ENCODE peak calls at places on chromosomes 3 and 15, in ten cellular contexts. L, Y, B, G, N, I, K, V, H and J are unnamed samples. For H3K4me1, the result is how much of the 10 kb centered on the place peaks cover.

GRCh38 chr3:177875786-177876476 is 660.3 kb upstream of the KCNMB2 start:
- DNase-seq in L (no peak), Y (no peak), B (no peak), G (peak), N (no peak), I (no peak), K (no peak), V (no peak), H (no peak), J (no peak)

GRCh38 chr3:45712434-45713110 is 23.4 kb downstream of the SACM1L start:
- DNase-seq in L (no peak), Y (no peak), B (no peak), G (peak), N (no peak), I (no peak), K (no peak), V (no peak), H (no peak), J (no peak)

GRCh38 chr15:40388941-40389823 is 6.7 kb downstream of the KNSTRN start:
- DNase-seq in L (no peak), Y (no peak), B (no peak), G (no peak), N (no peak), I (no peak), K (no peak), V (no peak), H (no peak), J (no peak)

GRCh38 chr3:96354742-96355141 is 459.7 kb upstream of the EPHA6 start:
- DNase-seq in L (no peak), Y (no peak), B (peak), G (no peak), N (no peak), I (no peak), K (no peak), V (peak), H (no peak), J (no peak)

GRCh38 chr3:175005193-175005592 is 146.1 kb downstream of the NAALADL2 start:
- DNase-seq in L (no peak), Y (no peak), B (no peak), G (no peak), N (no peak), I (no peak), K (no peak), V (no peak), H (no peak), J (no peak)

GRCh38 chr3:16103472-16103871 is 71.0 kb upstream of the GALNT15 start:
- DNase-seq in L (no peak), Y (no peak), B (no peak), G (no peak), N (no peak), I (no peak), K (no peak), V (no peak), H (no peak), J (no peak)

GRCh38 chr15:27448234-27448633 is 477.3 kb downstream of the GABRG3 start:
- DNase-seq in L (no peak), Y (no peak), B (no peak), G (no peak), N (no peak), I (no peak), K (no peak), V (no peak), H (no peak), J (no peak)

GRCh38 chr3:55813268-55814097 is 326.4 kb upstream of the WNT5A start:
- DNase-seq in L (no peak), Y (no peak), B (no peak), G (no peak), N (no peak), I (no peak), K (no peak), V (no peak), H (no peak), J (no peak)

GRCh38 chr3:189158034-189158433 is 13.7 kb upstream of the TPRG1 start:
- DNase-seq in L (no peak), Y (no peak), B (no peak), G (no peak), N (no peak), I (no peak), K (no peak), V (no peak), H (no peak), J (no peak)

GRCh38 chr3:150763841-150764483 is 993 bp upstream of the SIAH2 start:
- DNase-seq in L (peak), Y (peak), B (peak), G (peak), N (peak), I (peak), K (peak), V (no peak), H (peak), J (no peak)

GRCh38 chr3:8444883-8445282 is 56.7 kb upstream of the LMCD1 start:
- DNase-seq in L (no peak), Y (no peak), B (no peak), G (no peak), N (no peak), I (no peak), K (no peak), V (no peak), H (no peak), J (no peak)
- H3K4me1 ChIP-seq in L (under half), Y (under half), B (half or more), G (under half), N (under half), I (under half), K (under half), V (under half), H (under half), J (under half)

DNA sequence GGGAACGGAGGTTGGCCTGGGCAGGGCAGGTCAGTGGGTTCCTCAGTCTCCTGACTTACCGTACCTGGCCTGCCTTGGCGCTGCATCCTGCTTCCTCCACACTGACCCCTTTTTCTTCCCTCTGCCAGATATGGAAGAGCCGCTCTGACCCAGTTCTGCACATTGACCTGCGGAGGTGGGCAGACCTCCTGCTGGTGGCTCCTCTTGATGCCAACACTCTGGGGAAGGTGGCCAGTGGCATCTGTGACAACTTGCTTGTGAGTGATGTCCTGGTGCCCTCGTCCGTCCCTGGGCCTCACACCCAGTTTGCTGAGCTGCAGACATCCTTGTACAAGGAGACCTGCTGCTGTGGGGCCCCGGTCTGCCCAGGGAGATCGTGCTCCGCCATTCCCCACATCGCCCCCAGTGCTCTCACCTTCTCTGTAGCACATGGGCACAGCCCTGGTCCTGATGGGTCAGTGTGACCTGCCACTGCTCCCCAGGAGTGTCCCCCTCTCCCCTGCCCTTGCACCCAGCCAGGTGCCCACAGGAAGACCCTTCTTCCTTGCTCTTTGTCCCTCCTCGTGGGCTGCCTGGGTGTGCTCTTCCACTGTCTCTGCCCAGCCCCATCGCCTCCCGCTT is 21.0 kb downstream of the PPCDC start:
- DNase-seq in L (no peak), Y (no peak), B (no peak), G (no peak), N (no peak), I (no peak), K (no peak), V (no peak), H (no peak), J (no peak)
- H3K4me1 ChIP-seq in L (under half), Y (half or more), B (under half), G (under half), N (under half), I (under half), K (under half), V (under half), H (half or more), J (under half)

GRCh38 chr3:171132873-171133272 is 106.4 kb upstream of the SLC2A2 start:
- DNase-seq in L (no peak), Y (no peak), B (peak), G (no peak), N (no peak), I (no peak), K (no peak), V (no peak), H (no peak), J (no peak)
- H3K4me1 ChIP-seq in L (under half), Y (under half), B (under half), G (under half), N (under half), I (under half), K (under half), V (under half), H (under half), J (under half)

DNA sequence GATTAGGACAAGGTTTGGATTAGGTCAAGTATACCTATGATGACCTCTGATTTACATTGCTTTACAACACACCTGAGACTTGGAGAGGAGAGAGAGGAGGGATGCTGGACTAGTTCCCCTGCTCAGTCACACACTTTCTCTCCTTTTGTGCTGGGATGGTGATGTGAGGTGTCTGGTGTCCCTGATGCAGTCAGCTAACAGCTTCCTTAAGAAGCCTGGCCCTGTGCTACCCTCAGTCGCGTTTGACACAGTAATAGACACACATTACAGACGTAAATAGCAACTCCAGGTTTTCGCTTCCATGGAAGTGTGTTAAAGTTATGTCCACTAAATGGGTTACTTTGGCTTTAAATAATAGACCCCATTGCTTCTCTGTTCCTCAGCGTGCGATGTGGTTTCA is 58.9 kb downstream of the RARB start:
- DNase-seq in L (no peak), Y (no peak), B (no peak), G (no peak), N (no peak), I (no peak), K (no peak), V (no peak), H (no peak), J (no peak)
- H3K4me1 ChIP-seq in L (under half), Y (under half), B (under half), G (under half), N (under half), I (under half), K (under half), V (under half), H (under half), J (under half)

DNA sequence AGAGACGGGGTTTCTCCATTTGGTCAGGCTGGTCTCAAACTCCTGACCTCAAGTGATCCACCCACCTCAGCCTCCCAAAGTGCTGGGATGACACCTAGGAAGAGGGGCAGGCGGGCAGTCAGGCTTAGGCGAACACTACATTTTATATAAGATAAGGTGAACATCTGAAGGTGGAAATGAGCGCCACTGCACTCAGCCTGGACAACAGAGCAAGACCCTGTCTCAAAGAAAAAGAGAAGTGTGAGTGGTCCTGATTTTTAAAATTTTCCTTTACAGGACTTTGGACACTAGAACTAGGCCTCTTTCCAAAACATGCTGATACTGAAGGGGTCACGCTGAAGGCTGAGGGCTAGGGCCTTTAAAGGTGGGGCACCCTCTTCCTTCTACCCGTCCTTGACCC is 48.0 kb downstream of the ZDHHC19 start:
- DNase-seq in L (no peak), Y (no peak), B (no peak), G (no peak), N (no peak), I (no peak), K (no peak), V (no peak), H (no peak), J (no peak)
- H3K4me1 ChIP-seq in L (under half), Y (under half), B (under half), G (under half), N (under half), I (under half), K (under half), V (under half), H (under half), J (under half)

GRCh38 chr15:63503739-63504246 is 600 bp upstream of the USP3 start:
- DNase-seq in L (peak), Y (peak), B (peak), G (peak), N (peak), I (peak), K (peak), V (peak), H (peak), J (no peak)

GRCh38 chr15:63504979-63505841 is 817 bp downstream of the USP3 start:
- DNase-seq in L (peak), Y (peak), B (peak), G (peak), N (peak), I (peak), K (peak), V (peak), H (peak), J (no peak)

GRCh38 chr15:63504247-63504978 is at the start of gene USP3:
- DNase-seq in L (peak), Y (peak), B (peak), G (peak), N (peak), I (peak), K (peak), V (peak), H (peak), J (peak)

GRCh38 chr15:63506537-63507035 is 2.2 kb downstream of the USP3 start:
- DNase-seq in L (no peak), Y (no peak), B (peak), G (no peak), N (no peak), I (no peak), K (no peak), V (peak), H (no peak), J (no peak)

DNA sequence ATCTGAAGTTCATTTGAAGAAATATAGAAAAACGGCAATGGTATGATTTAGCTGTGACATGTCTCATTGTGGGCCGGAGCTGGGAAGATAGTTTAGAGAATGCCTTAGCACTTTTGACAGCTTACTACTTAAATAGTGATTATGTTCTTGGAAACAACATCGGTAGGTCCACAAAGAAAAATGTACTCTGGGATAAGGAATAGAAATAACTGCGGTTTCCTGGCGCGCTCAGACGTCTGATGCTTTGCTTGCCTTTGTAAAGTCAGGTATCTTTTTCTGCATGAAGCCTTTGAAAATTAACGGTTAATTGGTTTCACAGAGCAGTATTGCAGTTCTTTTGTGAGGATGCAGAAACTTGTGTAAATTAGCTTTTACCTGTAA is 1.4 kb downstream of the USP3 start:
- DNase-seq in L (no peak), Y (no peak), B (no peak), G (no peak), N (no peak), I (no peak), K (no peak), V (no peak), H (no peak), J (no peak)
- H3K4me1 ChIP-seq in L (under half), Y (half or more), B (half or more), G (under half), N (under half), I (under half), K (half or more), V (half or more), H (half or more), J (half or more)

DNA sequence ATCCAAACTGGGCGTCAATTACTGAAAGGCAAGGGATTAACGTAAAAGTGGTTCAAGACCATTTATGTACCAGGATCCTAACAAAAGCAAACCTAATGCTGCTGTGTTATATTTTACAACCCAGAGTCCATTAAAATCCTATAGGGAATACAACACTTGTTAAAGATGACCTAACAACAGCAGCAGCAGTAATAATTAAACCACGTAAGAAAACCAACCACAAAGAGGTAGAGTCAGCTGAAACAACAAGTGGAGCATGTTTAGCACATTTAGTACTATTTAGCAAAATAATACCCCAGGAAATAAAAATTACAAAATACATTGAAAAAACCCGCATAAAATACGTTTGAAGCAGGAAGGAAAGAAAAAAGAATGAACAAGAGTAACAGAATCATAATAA is 82.1 kb upstream of the AGBL1 start:
- DNase-seq in L (no peak), Y (no peak), B (no peak), G (no peak), N (no peak), I (no peak), K (no peak), V (no peak), H (no peak), J (no peak)
- H3K4me1 ChIP-seq in L (under half), Y (under half), B (under half), G (under half), N (under half), I (under half), K (under half), V (under half), H (under half), J (under half)

GRCh38 chr3:58041826-58042324 is 33.7 kb downstream of the FLNB start:
- DNase-seq in L (no peak), Y (no peak), B (peak), G (no peak), N (no peak), I (no peak), K (no peak), V (peak), H (no peak), J (no peak)
- H3K4me1 ChIP-seq in L (under half), Y (half or more), B (half or more), G (under half), N (half or more), I (under half), K (under half), V (half or more), H (under half), J (half or more)

GRCh38 chr3:72345237-72345878 is 502.9 kb downstream of the SHQ1 start:
- DNase-seq in L (no peak), Y (no peak), B (peak), G (peak), N (no peak), I (no peak), K (no peak), V (no peak), H (no peak), J (no peak)
- H3K4me1 ChIP-seq in L (under half), Y (under half), B (under half), G (under half), N (under half), I (under half), K (half or more), V (under half), H (under half), J (under half)

GRCh38 chr15:75178938-75179772 is 22.5 kb upstream of the C15orf39 start:
- DNase-seq in L (no peak), Y (no peak), B (no peak), G (no peak), N (no peak), I (no peak), K (no peak), V (no peak), H (no peak), J (no peak)
- H3K4me1 ChIP-seq in L (under half), Y (under half), B (under half), G (under half), N (half or more), I (under half), K (under half), V (under half), H (under half), J (half or more)